ENCODE peak calls at places on chromosomes 6 and 20, in six cellular contexts. L, Y, Z, E, B and N are unnamed samples.

GRCh38 chr6:151537561-151537960 is 43.7 kb downstream of the CCDC170 start:
- DNase-seq in L (no peak), Y (no peak), Z (no peak), E (no peak), B (no peak), N (no peak)

GRCh38 chr20:14865169-14865568 is 527.8 kb upstream of the FLRT3 start:
- DNase-seq in L (no peak), Y (no peak), Z (no peak), E (no peak), B (no peak), N (no peak)

GRCh38 chr6:43716099-43716498 is 28.5 kb upstream of the MRPS18A start:
- DNase-seq in L (no peak), Y (no peak), Z (no peak), E (peak; percentile 48), B (no peak), N (no peak)

GRCh38 chr6:134119481-134119880 is 67.1 kb upstream of the SLC2A12 start:
- DNase-seq in L (no peak), Y (no peak), Z (no peak), E (no peak), B (no peak), N (no peak)

GRCh38 chr6:133923938-133924593 is 29.0 kb upstream of the TBPL1 start:
- DNase-seq in L (peak; percentile 91), Y (peak; percentile 38), Z (peak; percentile 90), E (peak; percentile 29), B (no peak), N (peak; percentile 81)

GRCh38 chr6:31782126-31782941 is 5.2 kb upstream of the VWA7 start:
- DNase-seq in L (no peak), Y (no peak), Z (no peak), E (no peak), B (peak; percentile 62), N (no peak)

GRCh38 chr6:45854343-45854742 is 161.3 kb downstream of the CLIC5 start:
- DNase-seq in L (no peak), Y (no peak), Z (no peak), E (no peak), B (no peak), N (no peak)

GRCh38 chr6:106512958-106513480 is 116.3 kb downstream of the RTN4IP1 start:
- DNase-seq in L (no peak), Y (no peak), Z (no peak), E (no peak), B (no peak), N (no peak)

GRCh38 chr6:95248501-95248900 is 328.8 kb upstream of the MANEA start:
- DNase-seq in L (no peak), Y (no peak), Z (peak; percentile 20), E (no peak), B (no peak), N (no peak)

GRCh38 chr20:4167261-4168004 is 152.1 kb upstream of the RNF24 start:
- DNase-seq in L (no peak), Y (no peak), Z (peak; percentile 54), E (no peak), B (peak; percentile 51), N (peak; percentile 26)

GRCh38 chr6:43851204-43851855 is 81.3 kb downstream of the VEGFA start:
- DNase-seq in L (no peak), Y (no peak), Z (peak; percentile 41), E (no peak), B (peak; percentile 94), N (no peak)

GRCh38 chr20:17505664-17506517 is 25.3 kb downstream of the BFSP1 start:
- DNase-seq in L (no peak), Y (no peak), Z (no peak), E (no peak), B (no peak), N (no peak)

GRCh38 chr20:31817461-31817860 is 1.7 kb upstream of the MYLK2 start:
- DNase-seq in L (no peak), Y (no peak), Z (no peak), E (no peak), B (no peak), N (no peak)

GRCh38 chr6:52984247-52984646 is 10.8 kb downstream of the GSTA4 start:
- DNase-seq in L (no peak), Y (no peak), Z (no peak), E (no peak), B (no peak), N (no peak)

GRCh38 chr6:111718990-111719389 is 113.3 kb upstream of the TRAF3IP2 start:
- DNase-seq in L (no peak), Y (no peak), Z (no peak), E (no peak), B (no peak), N (no peak)

GRCh38 chr6:45922728-45923351 is 92.8 kb downstream of the CLIC5 start:
- DNase-seq in L (peak; percentile 82), Y (peak; percentile 52), Z (peak; percentile 80), E (peak; percentile 59), B (peak; percentile 80), N (peak; percentile 35)

GRCh38 chr20:53070714-53071392 is 98.7 kb downstream of the TSHZ2 start:
- DNase-seq in L (no peak), Y (no peak), Z (no peak), E (no peak), B (no peak), N (no peak)

GRCh38 chr20:39630215-39630614 is 668.1 kb downstream of the DHX35 start:
- DNase-seq in L (peak; percentile 60), Y (no peak), Z (no peak), E (no peak), B (no peak), N (no peak)

GRCh38 chr6:169132361-169132895 is 121.2 kb downstream of the THBS2 start:
- DNase-seq in L (no peak), Y (no peak), Z (no peak), E (no peak), B (peak; percentile 10), N (no peak)

GRCh38 chr20:10679269-10679668 is 5.5 kb upstream of the JAG1 start:
- DNase-seq in L (no peak), Y (no peak), Z (no peak), E (no peak), B (no peak), N (no peak)

GRCh38 chr6:147283460-147283859 is 79.2 kb downstream of the STXBP5 start:
- DNase-seq in L (no peak), Y (no peak), Z (no peak), E (no peak), B (peak; percentile 3), N (no peak)

GRCh38 chr20:52859156-52859887 is 112.8 kb upstream of the TSHZ2 start:
- DNase-seq in L (peak; percentile 53), Y (no peak), Z (peak; percentile 40), E (peak; percentile 13), B (no peak), N (peak; percentile 72)

GRCh38 chr6:138695193-138695592 is 78.4 kb upstream of the CCDC28A start:
- DNase-seq in L (no peak), Y (no peak), Z (no peak), E (no peak), B (no peak), N (no peak)

GRCh38 chr6:138692058-138692977 is 81.3 kb upstream of the CCDC28A start:
- DNase-seq in L (peak; percentile 72), Y (peak; percentile 16), Z (peak; percentile 65), E (peak; percentile 77), B (peak; percentile 99), N (peak; percentile 71)

GRCh38 chr6:138691595-138692057 is 81.9 kb upstream of the CCDC28A start:
- DNase-seq in L (no peak), Y (no peak), Z (peak; percentile 72), E (no peak), B (peak; percentile 87), N (no peak)

GRCh38 chr6:138690975-138691594 is 82.5 kb upstream of the CCDC28A start:
- DNase-seq in L (no peak), Y (no peak), Z (no peak), E (no peak), B (peak; percentile 27), N (no peak)

DNA sequence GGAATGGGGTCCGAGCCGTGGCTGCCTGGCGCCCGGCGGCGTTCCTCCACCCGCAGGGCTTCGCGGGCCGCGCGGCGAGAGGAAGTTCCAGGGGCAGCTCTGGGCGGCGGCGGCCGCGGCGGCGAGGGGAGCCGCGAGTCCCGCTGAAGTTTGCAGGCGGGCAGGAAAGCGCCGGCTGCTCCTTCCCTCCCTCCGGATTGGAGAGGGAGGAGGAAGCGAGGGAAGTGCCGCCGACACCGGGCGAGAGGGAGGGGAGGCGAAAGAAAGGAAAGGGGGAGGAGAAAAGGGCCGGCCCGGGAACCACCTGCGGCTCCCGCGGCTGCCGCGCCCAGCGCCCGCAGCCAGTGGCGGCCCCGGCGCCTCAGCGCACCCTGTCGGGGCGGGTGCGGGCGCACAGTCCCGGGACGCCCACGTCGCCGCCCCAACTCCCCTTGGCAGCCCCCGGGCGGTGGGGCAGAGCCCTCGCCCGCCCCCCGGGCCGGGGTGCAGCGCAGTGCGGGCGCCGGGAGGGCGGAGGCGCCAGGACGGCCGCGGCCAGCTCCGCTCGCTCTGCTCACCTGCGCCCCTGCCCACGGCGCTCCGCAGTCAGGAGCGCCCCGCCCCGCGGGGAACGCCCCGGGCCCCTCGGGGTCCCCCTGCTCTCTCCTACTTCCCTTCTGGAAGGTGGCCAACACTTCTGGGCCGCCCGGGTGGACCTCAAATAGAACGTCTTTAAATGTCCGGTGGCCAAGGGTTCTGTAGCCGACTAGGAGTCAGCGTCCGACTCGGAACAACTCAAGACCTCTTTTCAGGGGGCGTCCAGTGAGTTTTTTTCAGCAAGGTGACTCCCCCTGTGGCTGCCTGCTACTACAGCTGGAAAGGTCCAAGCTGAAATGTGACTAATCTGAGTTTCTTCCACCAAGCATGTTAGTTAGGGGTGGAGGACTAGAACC is 80.3 kb upstream of the CCDC28A start:
- DNase-seq in L (peak; percentile 65), Y (peak; percentile 20), Z (peak; percentile 91), E (peak; percentile 56), B (peak; percentile 97), N (peak; percentile 86)
- TF ChIP-seq CTCF in L (no peak), Y (no peak), Z (no peak), E (peak; percentile 16), B (no peak), N (peak; percentile 12)

GRCh38 chr6:16839780-16840179 is 78.5 kb upstream of the ATXN1 start:
- DNase-seq in L (no peak), Y (no peak), Z (no peak), E (no peak), B (no peak), N (no peak)

GRCh38 chr6:16832721-16833120 is 71.5 kb upstream of the ATXN1 start:
- DNase-seq in L (no peak), Y (no peak), Z (no peak), E (no peak), B (no peak), N (no peak)

GRCh38 chr6:16837217-16837972 is 76.1 kb upstream of the ATXN1 start:
- DNase-seq in L (no peak), Y (no peak), Z (no peak), E (no peak), B (no peak), N (no peak)

GRCh38 chr6:16840291-16840690 is 79.0 kb upstream of the ATXN1 start:
- DNase-seq in L (no peak), Y (no peak), Z (no peak), E (no peak), B (no peak), N (no peak)

GRCh38 chr6:16836186-16836981 is 75.1 kb upstream of the ATXN1 start:
- DNase-seq in L (no peak), Y (no peak), Z (no peak), E (no peak), B (peak; percentile 68), N (no peak)
- H3K27ac ChIP-seq in L (no peak overlapping the region), Y (peak overlapping the region; percentile 41), Z (no peak overlapping the region), E (peak overlapping the region; percentile 39), B (peak overlapping the region; percentile 6), N (no peak overlapping the region)

GRCh38 chr6:36980876-36981619 is 4.9 kb downstream of the MTCH1 start:
- DNase-seq in L (no peak), Y (no peak), Z (peak; percentile 73), E (no peak), B (no peak), N (no peak)
- TF ChIP-seq CTCF in L (no peak), Y (no peak), Z (peak; percentile 45), E (peak; percentile 19), B (no peak), N (no peak)

GRCh38 chr6:166960609-166960978 is 4.2 kb upstream of the RNASET2 start:
- DNase-seq in L (no peak), Y (no peak), Z (no peak), E (no peak), B (no peak), N (no peak)
- H3K27ac ChIP-seq in L (no peak overlapping the region), Y (no peak overlapping the region), Z (no peak overlapping the region), E (no peak overlapping the region), B (no peak overlapping the region), N (no peak overlapping the region)